ENCODE peak calls at places on chromosomes 1 and 21, in four cellular contexts. One of them, this sample, is unnamed.

GRCh38 chr21:46000731-46001641 is 19.4 kb downstream of the COL6A1 start:
- DNase-seq in neural crest cell: no peak
- DNase-seq in AG10803: no peak
- DNase-seq in GM20000: no peak
- DNase-seq in this sample: no peak

GRCh38 chr21:37758997-37759396 is 157.3 kb downstream of the KCNJ6 start:
- DNase-seq in GM20000: peak; percentile 17
- DNase-seq in AG10803: peak; percentile 63
- DNase-seq in neural crest cell: peak; percentile 52
- DNase-seq in this sample: peak; percentile 41

GRCh38 chr1:18511469-18511997 is 30.8 kb downstream of the KLHDC7A start:
- DNase-seq in AG10803: no peak
- DNase-seq in neural crest cell: no peak
- DNase-seq in GM20000: no peak
- DNase-seq in this sample: no peak

GRCh38 chr1:160993544-160993943 is 27.4 kb downstream of the F11R start:
- DNase-seq in GM20000: no peak
- DNase-seq in neural crest cell: no peak
- DNase-seq in AG10803: peak; percentile 86
- DNase-seq in this sample: no peak

GRCh38 chr1:201217851-201218250 is 27.2 kb downstream of the IGFN1 start:
- DNase-seq in GM20000: no peak
- DNase-seq in AG10803: no peak
- DNase-seq in neural crest cell: no peak
- DNase-seq in this sample: no peak

GRCh38 chr1:113128116-113128515 is 55.1 kb downstream of the LRIG2 start:
- DNase-seq in GM20000: no peak
- DNase-seq in AG10803: no peak
- DNase-seq in neural crest cell: no peak
- DNase-seq in this sample: no peak

GRCh38 chr1:1072849-1073742 is 1.0 kb downstream of the RNF223 start:
- DNase-seq in neural crest cell: no peak
- DNase-seq in GM20000: no peak
- DNase-seq in AG10803: no peak
- DNase-seq in this sample: no peak

GRCh38 chr1:203986887-203987461 is 85.9 kb upstream of the SOX13 start:
- DNase-seq in AG10803: no peak
- DNase-seq in neural crest cell: no peak
- DNase-seq in GM20000: no peak
- DNase-seq in this sample: no peak

GRCh38 chr1:114154963-114155322 is 1.3 kb upstream of the SYT6 start:
- DNase-seq in GM20000: no peak
- DNase-seq in AG10803: peak; percentile 9
- DNase-seq in neural crest cell: peak; percentile 44
- DNase-seq in this sample: no peak

GRCh38 chr1:11771481-11772043 is 9.6 kb downstream of the C1orf167 start:
- DNase-seq in neural crest cell: no peak
- DNase-seq in GM20000: no peak
- DNase-seq in AG10803: no peak
- DNase-seq in this sample: no peak

GRCh38 chr1:206693592-206693991 is 8.9 kb downstream of the MAPKAPK2 start:
- DNase-seq in neural crest cell: no peak
- DNase-seq in AG10803: no peak
- DNase-seq in GM20000: no peak
- DNase-seq in this sample: no peak

GRCh38 chr1:118989878-118990378 is 1.8 kb upstream of the TBX15 start:
- DNase-seq in AG10803: peak; percentile 58
- DNase-seq in GM20000: no peak
- DNase-seq in neural crest cell: no peak
- DNase-seq in this sample: no peak

GRCh38 chr1:42175314-42176054 is 10.9 kb upstream of the GUCA2A start:
- DNase-seq in neural crest cell: no peak
- DNase-seq in AG10803: no peak
- DNase-seq in GM20000: no peak
- DNase-seq in this sample: no peak

GRCh38 chr1:61337981-61338848 is 255.9 kb downstream of the NFIA start:
- DNase-seq in AG10803: peak; percentile 85
- DNase-seq in neural crest cell: peak; percentile 28
- DNase-seq in GM20000: no peak
- DNase-seq in this sample: no peak

GRCh38 chr1:183827801-183828200 is 22.9 kb downstream of the RGL1 start:
- DNase-seq in GM20000: no peak
- DNase-seq in AG10803: peak; percentile 64
- DNase-seq in neural crest cell: no peak
- DNase-seq in this sample: no peak

GRCh38 chr1:170545476-170545875 is 13.5 kb downstream of the GORAB start:
- DNase-seq in AG10803: peak; percentile 92
- DNase-seq in neural crest cell: no peak
- DNase-seq in GM20000: no peak
- DNase-seq in this sample: no peak

GRCh38 chr1:119515221-119515620 is 8.2 kb downstream of the HSD3B1 start:
- DNase-seq in GM20000: no peak
- DNase-seq in neural crest cell: no peak
- DNase-seq in AG10803: no peak
- DNase-seq in this sample: no peak

GRCh38 chr1:214120951-214121350 is 133.2 kb downstream of the PROX1 start:
- DNase-seq in neural crest cell: no peak
- DNase-seq in GM20000: no peak
- DNase-seq in AG10803: no peak
- DNase-seq in this sample: no peak

GRCh38 chr1:207996632-207997031 is 85.7 kb upstream of the CD34 start:
- DNase-seq in neural crest cell: no peak
- DNase-seq in GM20000: no peak
- DNase-seq in AG10803: no peak
- DNase-seq in this sample: no peak

GRCh38 chr1:224138198-224138597 is 24.3 kb downstream of the FBXO28 start:
- DNase-seq in GM20000: no peak
- DNase-seq in neural crest cell: no peak
- DNase-seq in AG10803: no peak
- DNase-seq in this sample: no peak

GRCh38 chr1:206737729-206738222 is 32.8 kb upstream of the IL19 start:
- DNase-seq in GM20000: no peak
- DNase-seq in AG10803: no peak
- DNase-seq in neural crest cell: no peak
- DNase-seq in this sample: peak; percentile 19

GRCh38 chr1:2463396-2463795 is 12.7 kb upstream of the PLCH2 start:
- DNase-seq in neural crest cell: no peak
- DNase-seq in AG10803: no peak
- DNase-seq in GM20000: no peak
- DNase-seq in this sample: no peak

GRCh38 chr1:53860967-53861411 is 22.9 kb upstream of the NDC1 start:
- DNase-seq in AG10803: peak; percentile 54
- DNase-seq in GM20000: peak; percentile 49
- DNase-seq in neural crest cell: peak; percentile 46
- DNase-seq in this sample: peak; percentile 59

GRCh38 chr1:226551299-226551698 is 2.7 kb downstream of the STUM start:
- DNase-seq in neural crest cell: no peak
- DNase-seq in AG10803: no peak
- DNase-seq in GM20000: no peak
- DNase-seq in this sample: no peak

GRCh38 chr1:226549094-226549936 is 751 bp downstream of the STUM start:
- DNase-seq in GM20000: peak; percentile 48
- DNase-seq in neural crest cell: no peak
- DNase-seq in AG10803: no peak
- DNase-seq in this sample: peak; percentile 53

GRCh38 chr1:226548281-226549093 is at the start of gene STUM:
- DNase-seq in AG10803: peak; percentile 23
- DNase-seq in GM20000: peak; percentile 72
- DNase-seq in neural crest cell: peak; percentile 28
- DNase-seq in this sample: peak; percentile 71

GRCh38 chr1:226550671-226551041 is 2.1 kb downstream of the STUM start:
- DNase-seq in AG10803: no peak
- DNase-seq in neural crest cell: no peak
- DNase-seq in GM20000: no peak
- DNase-seq in this sample: peak; percentile 21

GRCh38 chr1:226549937-226550670 is 1.5 kb downstream of the STUM start:
- DNase-seq in neural crest cell: peak; percentile 5
- DNase-seq in GM20000: peak; percentile 76
- DNase-seq in AG10803: no peak
- DNase-seq in this sample: peak; percentile 74
- TF ChIP-seq CTCF in neural crest cell: peak; percentile 27
- TF ChIP-seq CTCF in GM20000: no peak
- TF ChIP-seq CTCF in AG10803: peak; percentile 20
- TF ChIP-seq CTCF in this sample: no peak

DNA sequence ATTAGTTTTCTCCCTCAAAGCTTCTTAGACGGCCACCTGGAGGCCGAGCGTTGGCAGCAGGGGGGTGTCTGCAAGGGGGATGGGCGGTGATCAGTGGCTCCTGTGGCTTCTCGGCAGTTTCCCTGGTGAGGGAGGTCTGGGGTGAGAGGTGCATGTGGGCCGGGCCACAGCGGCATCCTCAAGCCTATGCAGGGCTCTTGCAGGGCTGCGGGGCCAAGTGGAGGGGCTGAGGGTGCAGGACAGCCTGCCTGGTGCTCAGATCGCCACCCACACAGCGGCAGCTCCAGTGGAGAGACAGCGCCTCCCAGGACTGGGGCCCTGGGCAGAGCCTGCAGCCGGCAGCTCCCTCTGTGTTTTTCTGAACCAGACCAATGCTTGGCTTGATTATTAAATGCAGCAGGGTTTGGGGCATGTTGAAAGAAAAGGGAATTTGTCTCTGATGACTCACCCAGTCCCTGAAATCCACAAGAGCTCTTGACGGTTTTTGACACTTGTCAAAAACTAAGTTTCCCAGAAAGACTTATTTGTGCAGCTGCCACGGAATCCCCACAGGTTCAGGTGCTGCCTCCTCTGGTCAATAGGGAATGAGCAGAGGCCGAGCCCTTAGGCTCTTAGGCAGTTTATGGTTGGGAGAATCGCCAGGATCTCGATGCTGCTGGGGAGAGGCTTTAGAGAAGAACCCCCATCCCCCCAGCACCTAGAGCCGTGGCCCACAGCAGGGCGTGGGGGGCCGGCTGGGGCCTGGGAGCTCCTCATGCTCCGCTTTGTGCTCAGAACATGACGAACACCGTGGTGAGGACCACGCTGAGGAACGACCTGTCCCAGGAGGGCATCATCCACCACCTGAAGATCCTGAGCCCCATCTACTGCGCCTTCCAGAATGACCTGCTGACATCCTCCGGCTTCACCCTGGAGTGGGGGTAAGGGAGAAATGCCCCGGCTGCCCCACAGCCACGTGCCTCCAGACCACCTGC is 54.7 kb downstream of the UMODL1 start:
- DNase-seq in neural crest cell: no peak
- DNase-seq in GM20000: no peak
- DNase-seq in AG10803: peak; percentile 69
- DNase-seq in this sample: no peak
- TF ChIP-seq CTCF in neural crest cell: no peak
- TF ChIP-seq CTCF in GM20000: no peak
- TF ChIP-seq CTCF in AG10803: peak; percentile 19
- TF ChIP-seq CTCF in this sample: no peak

GRCh38 chr1:115277276-115277675 is 60.8 kb downstream of the NGF start:
- DNase-seq in AG10803: peak; percentile 97
- DNase-seq in neural crest cell: no peak
- DNase-seq in GM20000: no peak
- DNase-seq in this sample: no peak

GRCh38 chr1:115274467-115274866 is 63.6 kb downstream of the NGF start:
- DNase-seq in AG10803: no peak
- DNase-seq in GM20000: no peak
- DNase-seq in neural crest cell: no peak
- DNase-seq in this sample: no peak

GRCh38 chr1:115280073-115280472 is 58.0 kb downstream of the NGF start:
- DNase-seq in GM20000: no peak
- DNase-seq in neural crest cell: no peak
- DNase-seq in AG10803: peak; percentile 93
- DNase-seq in this sample: no peak

GRCh38 chr1:115278241-115278640 is 59.8 kb downstream of the NGF start:
- DNase-seq in neural crest cell: no peak
- DNase-seq in AG10803: no peak
- DNase-seq in GM20000: no peak
- DNase-seq in this sample: no peak

GRCh38 chr1:115275216-115275615 is 62.8 kb downstream of the NGF start:
- DNase-seq in neural crest cell: no peak
- DNase-seq in AG10803: no peak
- DNase-seq in GM20000: peak; percentile 32
- DNase-seq in this sample: no peak
- TF ChIP-seq CTCF in neural crest cell: peak; percentile 54
- TF ChIP-seq CTCF in AG10803: peak; percentile 42
- TF ChIP-seq CTCF in GM20000: peak; percentile 8
- TF ChIP-seq CTCF in this sample: peak; percentile 24

DNA sequence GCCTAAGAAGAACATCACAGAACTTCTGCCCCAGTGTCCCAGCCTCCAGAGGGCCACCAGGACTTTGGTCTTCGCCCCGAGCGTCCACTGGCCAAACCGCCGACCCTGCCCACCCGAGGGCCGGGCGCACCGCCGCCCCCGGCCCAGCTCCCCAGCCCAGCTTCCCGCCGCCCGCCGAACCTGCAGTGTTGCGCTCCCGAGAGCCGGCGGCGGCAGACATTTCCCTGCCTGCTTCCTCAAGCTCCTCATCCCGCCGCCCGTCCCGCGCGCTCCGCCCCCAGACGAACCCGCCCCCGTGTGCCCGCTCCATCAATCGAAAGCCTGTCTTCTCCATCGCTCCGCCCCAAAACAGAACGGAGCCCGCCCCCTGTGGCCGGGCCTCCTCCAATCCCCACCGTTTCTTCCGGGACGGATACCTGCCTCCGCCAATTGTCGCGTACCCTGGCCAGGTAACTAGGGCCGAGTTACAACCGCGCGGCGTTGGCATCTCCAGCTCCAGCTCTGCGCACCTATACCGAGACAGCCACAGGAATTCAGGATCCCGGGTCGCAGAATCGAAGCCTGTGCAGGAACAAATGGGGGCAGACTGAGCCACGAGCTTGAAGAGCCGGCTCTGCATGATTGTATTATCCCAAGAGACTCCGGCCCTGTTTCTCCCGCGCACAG is 15.2 kb downstream of the INPP5B start:
- DNase-seq in AG10803: peak; percentile 88
- DNase-seq in GM20000: peak; percentile 96
- DNase-seq in neural crest cell: peak; percentile 97
- DNase-seq in this sample: peak; percentile 97
- TF ChIP-seq CTCF in AG10803: no peak
- TF ChIP-seq CTCF in GM20000: no peak
- TF ChIP-seq CTCF in neural crest cell: no peak
- TF ChIP-seq CTCF in this sample: no peak

This sample was measured in GM13976.